ENCODE peak calls at places on chromosome 19, in ten cellular contexts. I is activated T-cell treated with anti-CD3 and anti-CD28 coated beads for 1 hour, X is NCI-H1105 treated with DMSO at 0.1 percent for 48 hours, S is foreskin fibroblast, Y is germinal center, H is NCI-H526 treated with DMSO at 0.1 percent for 48 hours, G is CD14-positive monocyte, U is substantia nigra, E is hepatic stellate cell, R is EL. O is an unnamed sample.

GRCh38 chr19:16957151-16957662 is 68.4 kb downstream of the F2RL3 start:
- DNase-seq in H (no peak), U (no peak), E (no peak), X (peak), G (no peak), R (no peak), S (no peak), Y (no peak), I (no peak), O (no peak)

GRCh38 chr19:44694184-44694579 is 4.8 kb upstream of the CEACAM16 start:
- DNase-seq in U (no peak), H (no peak), Y (peak), E (no peak), X (no peak), I (no peak), R (no peak), G (no peak), S (no peak), O (no peak)

GRCh38 chr19:50702870-50703829 is 16.5 kb downstream of the SHANK1 start:
- DNase-seq in Y (no peak), G (no peak), R (peak), S (no peak), X (no peak), E (no peak), I (no peak), H (no peak), U (no peak), O (no peak)

GRCh38 chr19:42433503-42434260 is 6.5 kb upstream of the LIPE start:
- DNase-seq in R (peak), X (no peak), I (peak), G (no peak), E (peak), H (peak), S (peak), Y (peak), U (peak), O (no peak)

GRCh38 chr19:55179570-55180484 is at the start of gene SYT5:
- DNase-seq in S (peak), U (no peak), X (peak), R (peak), Y (peak), G (no peak), H (no peak), E (peak), I (peak), O (peak)

GRCh38 chr19:30682576-30683536 is 310.7 kb downstream of the ZNF536 start:
- DNase-seq in R (peak), H (peak), U (peak), S (peak), G (peak), E (peak), Y (peak), X (peak), I (peak), O (peak)

GRCh38 chr19:55383789-55384575 is at the start of gene TMEM238:
- DNase-seq in Y (peak), H (peak), X (peak), U (no peak), E (peak), R (peak), G (no peak), I (peak), S (peak), O (no peak)

GRCh38 chr19:11480927-11481776 is at the start of gene ELAVL3:
- DNase-seq in G (no peak), U (peak), E (peak), S (no peak), H (no peak), R (no peak), X (peak), I (no peak), Y (peak), O (no peak)

GRCh38 chr19:12953456-12954149 is 3.4 kb downstream of the GADD45GIP1 start:
- DNase-seq in X (no peak), H (no peak), I (no peak), G (no peak), E (no peak), R (no peak), Y (no peak), U (no peak), S (no peak), O (no peak)

GRCh38 chr19:21110183-21110582 is 28.2 kb downstream of the ZNF714 start:
- DNase-seq in X (no peak), E (no peak), G (no peak), U (no peak), Y (no peak), I (no peak), R (no peak), S (no peak), H (no peak), O (no peak)

GRCh38 chr19:31356587-31357314 is 7.5 kb upstream of the TSHZ3 start:
- DNase-seq in X (no peak), U (peak), Y (peak), S (no peak), I (peak), R (no peak), E (no peak), H (peak), G (peak), O (no peak)

GRCh38 chr19:18626906-18627305 is 9.9 kb upstream of the KLHL26 start:
- DNase-seq in G (no peak), U (no peak), Y (no peak), I (no peak), R (no peak), S (no peak), E (no peak), X (no peak), H (no peak), O (no peak)

O was measured in mesothelial cell of epicardium.